ENCODE peak calls at places on chromosome 21, in seven cellular contexts. Q, K, X, R, B, L and W are unnamed samples.

GRCh38 chr21:15210235-15210678 is 145.5 kb upstream of the NRIP1 start:
- DNase-seq in Q (no peak), K (peak; percentile 99), X (no peak), R (no peak), B (no peak), L (peak; percentile 89), W (no peak)

GRCh38 chr21:33259428-33259827 is 6.7 kb upstream of the IL10RB start:
- DNase-seq in Q (no peak), K (peak; percentile 47), X (no peak), R (peak; percentile 33), B (no peak), L (no peak), W (no peak)

GRCh38 chr21:28793043-28793442 is 199.6 kb downstream of the LTN1 start:
- DNase-seq in Q (no peak), K (peak; percentile 31), X (no peak), R (peak; percentile 54), B (no peak), L (no peak), W (no peak)

GRCh38 chr21:35575280-35575915 is 484.9 kb downstream of the SETD4 start:
- DNase-seq in Q (no peak), K (no peak), X (no peak), R (peak; percentile 84), B (no peak), L (no peak), W (no peak)

GRCh38 chr21:44989943-44990780 is 50.3 kb downstream of the SLX9 start:
- DNase-seq in Q (no peak), K (no peak), X (no peak), R (no peak), B (no peak), L (no peak), W (no peak)

GRCh38 chr21:44977616-44978340 is 37.9 kb downstream of the SLX9 start:
- DNase-seq in Q (no peak), K (no peak), X (no peak), R (no peak), B (no peak), L (no peak), W (no peak)

GRCh38 chr21:15775981-15776380 is 46.2 kb downstream of the USP25 start:
- DNase-seq in Q (no peak), K (peak; percentile 71), X (no peak), R (peak; percentile 75), B (no peak), L (no peak), W (no peak)

GRCh38 chr21:45990049-45990711 is 8.6 kb downstream of the COL6A1 start:
- DNase-seq in Q (no peak), K (no peak), X (no peak), R (no peak), B (no peak), L (no peak), W (peak; percentile 0)

GRCh38 chr21:46189959-46190490 is 5.8 kb upstream of the SPATC1L start:
- DNase-seq in Q (no peak), K (no peak), X (peak; percentile 9), R (no peak), B (no peak), L (no peak), W (no peak)

GRCh38 chr21:35945089-35945671 is 115.1 kb downstream of the SETD4 start:
- DNase-seq in Q (no peak), K (no peak), X (no peak), R (no peak), B (no peak), L (no peak), W (no peak)

GRCh38 chr21:40845621-40846020 is 1.3 kb downstream of the DSCAM start:
- DNase-seq in Q (no peak), K (peak; percentile 27), X (no peak), R (no peak), B (no peak), L (no peak), W (no peak)
- TF ChIP-seq CTCF in Q (no peak), K (no peak), X (no peak), R (no peak), B (no peak), L (no peak), W (no peak)

DNA sequence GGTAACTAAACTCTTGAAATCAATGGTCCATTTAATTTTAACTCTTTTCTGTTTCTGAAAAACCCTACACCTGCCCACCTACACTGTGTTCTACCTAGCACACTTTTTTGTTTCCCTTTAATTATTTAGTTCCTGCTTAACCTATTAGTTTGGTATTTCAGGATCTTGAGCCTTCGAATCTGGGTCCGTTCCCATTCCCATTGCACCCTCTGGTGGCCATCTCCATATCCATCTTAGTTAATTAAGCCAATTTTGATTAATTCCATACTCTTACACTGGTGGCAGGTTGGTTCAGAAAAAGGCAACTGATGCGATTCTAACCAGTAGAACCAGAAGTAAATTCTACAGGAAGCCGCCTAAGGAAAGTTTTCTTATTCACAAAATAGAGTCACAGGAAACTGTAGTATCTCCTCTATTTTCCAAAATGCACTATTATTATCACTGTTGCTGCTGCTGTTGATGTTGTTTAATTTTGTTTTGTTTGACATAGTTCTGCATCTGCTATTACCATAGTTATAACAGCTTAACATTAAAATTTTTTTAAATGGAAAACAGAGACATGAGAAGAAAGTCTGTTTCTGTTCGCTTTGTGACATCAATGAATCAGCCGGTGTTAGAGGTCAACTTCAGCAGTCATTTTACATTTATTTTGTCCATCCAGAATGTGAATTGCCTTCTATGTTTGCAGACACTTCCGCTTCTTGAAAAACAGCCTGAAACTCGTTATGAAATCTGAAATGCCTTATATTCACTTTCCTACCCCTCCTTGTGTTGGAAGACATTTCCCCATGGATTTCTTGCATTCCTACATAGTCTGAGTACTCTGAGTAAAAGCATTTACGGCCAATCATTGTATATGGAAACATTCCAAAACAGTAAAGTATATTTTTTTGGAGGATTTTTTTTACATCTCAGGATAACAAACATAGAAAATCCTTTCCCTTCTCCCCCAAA is 115.5 kb upstream of the NCAM2 start:
- DNase-seq in Q (no peak), K (peak; percentile 67), X (no peak), R (peak; percentile 1), B (peak; percentile 66), L (no peak), W (peak; percentile 32)
- TF ChIP-seq CTCF in Q (no peak), K (peak; percentile 67), X (peak; percentile 20), R (peak; percentile 53), B (peak; percentile 73), L (peak; percentile 18), W (peak; percentile 36)

GRCh38 chr21:34517491-34518245 is 5.7 kb upstream of the KCNE1 start:
- DNase-seq in Q (no peak), K (no peak), X (no peak), R (no peak), B (no peak), L (peak; percentile 45), W (peak; percentile 57)
- TF ChIP-seq CTCF in Q (no peak), K (no peak), X (no peak), R (no peak), B (peak; percentile 24), L (peak; percentile 57), W (peak; percentile 17)

GRCh38 chr21:22438428-22439086 is 1440.3 kb downstream of the NCAM2 start:
- DNase-seq in Q (no peak), K (no peak), X (no peak), R (no peak), B (no peak), L (no peak), W (no peak)
- TF ChIP-seq CTCF in Q (no peak), K (no peak), X (no peak), R (no peak), B (no peak), L (no peak), W (no peak)

GRCh38 chr21:39313457-39314154 is at the start of gene BRWD1:
- DNase-seq in Q (peak; percentile 68), K (peak; percentile 78), X (peak; percentile 95), R (peak; percentile 85), B (peak; percentile 91), L (peak; percentile 87), W (peak; percentile 81)

GRCh38 chr21:39313042-39313456 is 383 bp downstream of the BRWD1 start:
- DNase-seq in Q (no peak), K (no peak), X (peak; percentile 65), R (no peak), B (peak; percentile 23), L (peak; percentile 47), W (peak; percentile 36)

GRCh38 chr21:39315603-39316002 is 2.2 kb upstream of the BRWD1 start:
- DNase-seq in Q (no peak), K (no peak), X (no peak), R (no peak), B (no peak), L (no peak), W (no peak)

GRCh38 chr21:39316062-39316461 is 2.6 kb upstream of the BRWD1 start:
- DNase-seq in Q (no peak), K (peak; percentile 21), X (no peak), R (no peak), B (no peak), L (no peak), W (no peak)

DNA sequence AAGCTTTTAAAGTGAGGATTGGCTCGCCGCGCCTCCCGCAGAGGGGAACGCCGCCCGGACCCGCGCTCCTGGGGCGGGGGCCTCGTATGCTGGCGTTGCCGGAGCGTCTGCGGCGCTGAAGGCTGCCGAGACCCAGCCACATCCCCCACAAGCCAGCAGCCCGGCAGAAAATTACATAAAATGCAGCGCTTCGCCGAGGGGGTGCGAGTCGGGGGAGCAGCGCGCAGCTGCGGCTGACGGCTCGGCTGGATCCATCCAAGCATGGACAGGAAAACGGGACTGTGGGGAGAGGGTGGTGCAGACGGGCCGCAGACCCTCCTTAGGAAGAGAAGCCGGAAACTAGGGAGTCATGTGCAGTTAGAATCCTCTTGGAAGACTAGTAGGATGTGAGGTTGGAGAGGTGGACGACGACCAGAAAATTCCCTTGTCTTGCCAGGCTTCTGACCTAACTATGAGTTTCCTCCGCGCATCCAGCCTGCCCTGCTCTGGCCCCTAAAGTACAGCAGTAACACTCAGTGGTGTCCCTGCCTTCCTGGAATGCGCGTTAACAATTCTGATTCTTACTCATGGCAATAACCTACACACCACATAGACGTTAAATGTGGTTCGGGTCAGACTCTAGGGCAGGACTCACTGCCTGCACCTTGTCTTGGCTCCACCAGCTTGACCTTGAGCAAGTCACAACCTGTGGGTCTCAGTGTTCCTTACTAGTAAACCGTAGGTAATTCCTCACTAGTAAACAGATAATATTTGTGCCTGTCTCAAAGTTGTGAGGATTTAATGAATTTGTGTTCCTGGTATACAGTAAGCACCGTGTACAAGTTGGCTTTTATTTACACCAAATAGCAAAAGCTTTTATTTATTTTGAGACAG is 959 bp upstream of the BRWD1 start:
- DNase-seq in Q (peak; percentile 18), K (peak; percentile 44), X (peak; percentile 66), R (peak; percentile 71), B (peak; percentile 58), L (no peak), W (peak; percentile 73)
- TF ChIP-seq CTCF in Q (no peak), K (no peak), X (no peak), R (no peak), B (no peak), L (no peak), W (no peak)

DNA sequence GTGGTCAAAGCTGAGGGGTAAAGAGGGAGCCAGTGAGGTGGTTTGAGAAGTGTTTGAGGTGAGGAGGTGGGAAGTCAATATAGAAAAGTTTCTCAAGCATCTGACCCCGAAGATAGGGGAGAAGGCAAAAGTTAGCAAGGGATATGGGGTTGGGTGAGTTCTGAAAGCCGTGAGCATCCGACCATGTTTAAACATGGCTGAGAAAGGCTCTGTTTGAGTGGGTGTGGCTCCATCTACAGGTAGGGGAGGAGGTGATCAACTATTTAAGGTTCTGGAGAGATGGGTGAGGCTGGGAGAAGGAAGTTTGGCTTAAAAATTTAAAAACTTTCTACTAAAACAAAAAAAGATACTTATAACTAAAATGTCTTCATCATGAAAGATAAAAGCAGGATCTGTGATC is 273.8 kb downstream of the KCNJ6 start:
- DNase-seq in Q (no peak), K (peak; percentile 54), X (no peak), R (no peak), B (peak; percentile 64), L (no peak), W (peak; percentile 50)
- TF ChIP-seq CTCF in Q (peak; percentile 27), K (no peak), X (peak; percentile 32), R (no peak), B (peak; percentile 51), L (no peak), W (peak; percentile 39)

GRCh38 chr21:43829575-43830119 is 35.4 kb upstream of the AGPAT3 start:
- DNase-seq in Q (no peak), K (no peak), X (no peak), R (no peak), B (peak; percentile 58), L (no peak), W (no peak)
- TF ChIP-seq CTCF in Q (no peak), K (no peak), X (no peak), R (no peak), B (peak; percentile 51), L (peak; percentile 33), W (no peak)